ENCODE peak calls at places on chromosomes 2 and 18, in seven cellular contexts. Y is PC-3; P is AG04450; M is pancreas; X is CD8-positive, alpha-beta memory T cell; S is aorta; D is GM06990. N is an unnamed sample.

GRCh38 chr2:104969564-104969963 is 68.3 kb upstream of the MRPS9 start:
- DNase-seq in Y (peak; percentile 75), P (no peak), M (no peak), X (no peak), S (no peak), D (no peak), N (no peak)

GRCh38 chr18:59672125-59672769 is 25.0 kb downstream of the CCBE1 start:
- DNase-seq in Y (no peak), P (no peak), M (no peak), X (no peak), S (no peak), D (no peak), N (peak; percentile 46)

GRCh38 chr2:109726666-109727270 is 67.3 kb upstream of the RGPD5 start:
- DNase-seq in Y (no peak), P (no peak), M (no peak), X (no peak), S (no peak), D (no peak), N (no peak)

GRCh38 chr2:70133127-70133452 is 45.8 kb downstream of the PCBP1 start:
- DNase-seq in Y (no peak), P (no peak), M (no peak), X (no peak), S (no peak), D (no peak), N (no peak)

GRCh38 chr2:102891261-102891660 is 129.4 kb downstream of the TMEM182 start:
- DNase-seq in Y (no peak), P (no peak), M (no peak), X (no peak), S (no peak), D (no peak), N (peak; percentile 14)

GRCh38 chr2:157891630-157892016 is 15.5 kb upstream of the ACVR1 start:
- DNase-seq in Y (no peak), P (no peak), M (no peak), X (no peak), S (no peak), D (no peak), N (no peak)

GRCh38 chr2:182504903-182505302 is 78.1 kb upstream of the PDE1A start:
- DNase-seq in Y (no peak), P (peak; percentile 57), M (no peak), X (no peak), S (no peak), D (no peak), N (peak; percentile 60)

GRCh38 chr2:20573611-20574422 is 77.1 kb downstream of the HS1BP3 start:
- DNase-seq in Y (no peak), P (peak; percentile 58), M (no peak), X (no peak), S (no peak), D (no peak), N (peak; percentile 73)

GRCh38 chr2:160747771-160748170 is 254.2 kb upstream of the RBMS1 start:
- DNase-seq in Y (peak; percentile 87), P (peak; percentile 27), M (no peak), X (no peak), S (no peak), D (no peak), N (no peak)

GRCh38 chr2:61247204-61247812 is 85.3 kb downstream of the C2orf74 start:
- DNase-seq in Y (no peak), P (peak; percentile 18), M (no peak), X (no peak), S (no peak), D (no peak), N (peak; percentile 52)

GRCh38 chr2:1577846-1578245 is 164.6 kb downstream of the TPO start:
- DNase-seq in Y (no peak), P (no peak), M (no peak), X (no peak), S (no peak), D (no peak), N (no peak)

GRCh38 chr18:6370410-6370809 is 44.3 kb downstream of the L3MBTL4 start:
- DNase-seq in Y (no peak), P (no peak), M (no peak), X (no peak), S (no peak), D (no peak), N (no peak)

GRCh38 chr2:202814226-202814625 is 57.3 kb downstream of the ICA1L start:
- DNase-seq in Y (no peak), P (no peak), M (no peak), X (no peak), S (no peak), D (no peak), N (no peak)

GRCh38 chr2:165440367-165440766 is 29.1 kb upstream of the CSRNP3 start:
- DNase-seq in Y (no peak), P (no peak), M (no peak), X (no peak), S (no peak), D (no peak), N (peak; percentile 44)

GRCh38 chr2:157722580-157723234 is 94.0 kb upstream of the ACVR1C start:
- DNase-seq in Y (peak; percentile 17), P (no peak), M (no peak), X (no peak), S (no peak), D (no peak), N (no peak)

GRCh38 chr2:170771049-170771937 is 1.1 kb downstream of the ERICH2 start:
- DNase-seq in Y (peak; percentile 33), P (no peak), M (no peak), X (peak; percentile 24), S (no peak), D (peak; percentile 43), N (peak; percentile 2)

GRCh38 chr2:173075781-173076556 is at the start of gene MAP3K20:
- DNase-seq in Y (peak; percentile 60), P (no peak), M (peak; percentile 85), X (peak; percentile 42), S (peak; percentile 91), D (peak; percentile 67), N (no peak)

DNA sequence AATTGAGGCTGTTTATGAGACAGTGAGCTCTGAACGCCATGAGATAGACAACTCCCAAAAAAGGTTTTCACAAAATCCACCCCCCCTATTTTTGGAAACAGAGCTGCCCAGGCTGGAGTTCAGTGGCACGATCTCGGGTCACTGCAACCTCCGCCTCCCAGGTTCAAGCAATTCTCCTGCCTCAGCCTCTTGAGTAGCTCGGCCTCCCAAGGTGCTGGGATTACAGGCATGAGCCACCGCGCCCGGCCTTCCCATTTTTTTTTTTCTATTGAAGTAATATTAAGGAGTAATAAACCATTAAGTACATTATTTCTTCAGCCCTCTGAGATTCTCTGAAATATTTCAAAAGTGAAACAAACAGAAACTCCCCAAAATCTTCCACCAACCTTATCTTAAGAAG is 252.8 kb upstream of the NETO1 start:
- DNase-seq in Y (no peak), P (no peak), M (no peak), X (no peak), S (no peak), D (no peak), N (no peak)
- H3K4me3 ChIP-seq in Y (no peak overlapping the region), P (no peak overlapping the region), M (no peak overlapping the region), X (no peak overlapping the region), S (no peak overlapping the region), D (no peak overlapping the region), N (no peak overlapping the region)

DNA sequence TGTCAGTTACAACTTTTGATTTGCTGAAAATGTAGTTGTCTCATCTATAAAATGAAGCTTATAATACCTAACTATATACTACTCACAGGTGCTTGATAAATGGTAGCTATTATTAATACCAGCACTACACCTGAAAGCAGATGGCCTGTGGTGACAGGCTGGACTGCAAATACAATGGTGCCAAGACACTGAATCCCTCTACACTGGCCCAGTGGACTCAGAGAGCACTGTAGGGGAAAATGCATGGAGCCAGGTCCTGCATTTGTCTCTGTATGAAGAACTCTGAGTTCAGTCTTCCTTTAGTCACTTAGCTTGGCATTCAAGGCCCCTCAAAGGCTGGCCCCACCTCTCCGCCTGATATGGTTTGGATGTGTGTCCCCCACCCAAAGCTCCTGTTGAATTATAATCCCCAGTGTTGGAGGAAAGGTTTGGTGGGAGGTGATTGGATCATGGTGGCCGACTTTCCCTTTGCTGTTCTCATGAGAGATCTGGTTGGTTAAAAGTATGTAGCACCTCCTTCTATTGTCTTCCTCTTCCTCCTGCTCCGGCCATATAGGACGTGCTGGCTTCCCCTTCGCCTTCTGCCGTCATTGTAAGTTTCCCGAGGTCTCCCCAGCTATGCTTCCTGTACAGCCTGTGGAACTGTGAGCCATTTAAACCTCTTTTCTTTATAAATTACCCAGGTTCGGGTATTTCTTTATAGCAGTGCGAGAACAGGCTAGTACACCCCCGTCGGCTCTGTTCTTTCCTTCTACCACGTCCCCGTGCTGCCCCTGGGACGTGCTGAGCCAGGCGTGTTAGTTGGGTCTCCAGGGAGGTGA is 11.1 kb upstream of the NTSR2 start:
- DNase-seq in Y (no peak), P (no peak), M (no peak), X (no peak), S (no peak), D (no peak), N (no peak)
- H3K4me3 ChIP-seq in Y (no peak overlapping the region), P (no peak overlapping the region), M (no peak overlapping the region), X (no peak overlapping the region), S (no peak overlapping the region), D (no peak overlapping the region), N (no peak overlapping the region)

DNA sequence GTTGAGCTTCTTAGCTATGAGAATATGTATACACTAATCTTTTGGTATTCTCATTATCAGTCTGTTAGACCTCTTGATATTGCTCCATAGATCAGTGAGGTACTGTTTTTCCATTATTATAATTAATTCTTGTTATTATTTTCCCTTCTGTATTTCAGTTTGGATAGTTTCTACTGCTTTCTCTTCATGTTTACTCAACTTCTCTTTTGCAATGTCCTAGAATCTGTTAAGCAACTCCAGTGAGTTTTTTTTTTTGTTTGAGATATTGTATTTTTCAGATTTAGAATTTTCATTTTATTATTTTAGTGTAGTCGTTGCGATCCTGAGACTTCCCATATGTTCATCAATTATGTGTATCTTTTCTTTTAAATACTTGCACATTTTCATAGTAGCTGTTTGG is 260.8 kb downstream of the SETBP1 start:
- DNase-seq in Y (no peak), P (no peak), M (no peak), X (no peak), S (no peak), D (no peak), N (no peak)
- H3K4me3 ChIP-seq in Y (no peak overlapping the region), P (no peak overlapping the region), M (no peak overlapping the region), X (no peak overlapping the region), S (no peak overlapping the region), D (no peak overlapping the region), N (no peak overlapping the region)

GRCh38 chr2:5474716-5475115 is 217.5 kb upstream of the SOX11 start:
- DNase-seq in Y (no peak), P (no peak), M (no peak), X (no peak), S (no peak), D (no peak), N (no peak)

GRCh38 chr2:5467506-5467905 is 224.7 kb upstream of the SOX11 start:
- DNase-seq in Y (no peak), P (no peak), M (no peak), X (no peak), S (no peak), D (no peak), N (no peak)

GRCh38 chr2:5473596-5473995 is 218.6 kb upstream of the SOX11 start:
- DNase-seq in Y (no peak), P (no peak), M (no peak), X (no peak), S (no peak), D (no peak), N (no peak)

GRCh38 chr2:5472673-5473072 is 219.5 kb upstream of the SOX11 start:
- DNase-seq in Y (no peak), P (no peak), M (no peak), X (no peak), S (no peak), D (no peak), N (no peak)
- H3K4me3 ChIP-seq in Y (no peak overlapping the region), P (no peak overlapping the region), M (no peak overlapping the region), X (no peak overlapping the region), S (no peak overlapping the region), D (no peak overlapping the region), N (no peak overlapping the region)

N was measured in skeletal muscle cell.